ENCODE peak calls at places on chromosomes 12 and 14, in seven cellular contexts. I is cardiac fibroblast; A is cardiac muscle cell; Z is HEK293T; Q is retina; R is naive thymus-derived CD8-positive, alpha-beta T cell; H is AG08396. N is an unnamed sample.

GRCh38 chr12:90061834-90062233 is 353.2 kb upstream of the ATP2B1 start:
- DNase-seq in I (no peak), A (no peak), Z (no peak), Q (no peak), R (no peak), H (no peak), N (no peak)

GRCh38 chr12:12899530-12900380 is 8.4 kb downstream of the GPRC5A start:
- DNase-seq in I (peak), A (no peak), Z (no peak), Q (no peak), R (no peak), H (peak), N (no peak)

GRCh38 chr14:24674204-24674970 is 40.4 kb upstream of the GZMB start:
- DNase-seq in I (no peak), A (no peak), Z (no peak), Q (no peak), R (no peak), H (no peak), N (no peak)

GRCh38 chr12:20807192-20808080 is 3.1 kb upstream of the SLCO1B3 start:
- DNase-seq in I (no peak), A (no peak), Z (no peak), Q (no peak), R (no peak), H (no peak), N (no peak)

GRCh38 chr12:65670775-65671174 is 153.5 kb upstream of the HMGA2 start:
- DNase-seq in I (no peak), A (no peak), Z (no peak), Q (no peak), R (no peak), H (no peak), N (no peak)

GRCh38 chr12:57727758-57728395 is 10.7 kb downstream of the AGAP2 start:
- DNase-seq in I (no peak), A (peak), Z (no peak), Q (peak), R (no peak), H (no peak), N (no peak)

GRCh38 chr12:71045781-71046180 is 112.0 kb downstream of the TSPAN8 start:
- DNase-seq in I (peak), A (no peak), Z (no peak), Q (no peak), R (no peak), H (no peak), N (no peak)

GRCh38 chr12:127041985-127042625 is 1224.9 kb upstream of the TMEM132C start:
- DNase-seq in I (no peak), A (no peak), Z (no peak), Q (no peak), R (no peak), H (no peak), N (no peak)

GRCh38 chr12:49478949-49479664 is 59.7 kb upstream of the KCNH3 start:
- DNase-seq in I (no peak), A (peak), Z (no peak), Q (no peak), R (no peak), H (no peak), N (no peak)

GRCh38 chr12:49059385-49060232 is 985 bp downstream of the KMT2D start:
- DNase-seq in I (peak), A (peak), Z (peak), Q (peak), R (no peak), H (peak), N (no peak)

GRCh38 chr14:95044463-95045254 is 112.7 kb downstream of the DICER1 start:
- DNase-seq in I (no peak), A (no peak), Z (no peak), Q (no peak), R (no peak), H (no peak), N (no peak)

GRCh38 chr14:64880382-64881121 is 845 bp upstream of the SPTB start:
- DNase-seq in I (no peak), A (peak), Z (peak), Q (peak), R (peak), H (peak), N (peak)

GRCh38 chr12:120997448-120997847 is 18.8 kb downstream of the C12orf43 start:
- DNase-seq in I (no peak), A (no peak), Z (no peak), Q (no peak), R (no peak), H (no peak), N (peak)

GRCh38 chr14:85333313-85333712 is 196.6 kb upstream of the FLRT2 start:
- DNase-seq in I (peak), A (no peak), Z (no peak), Q (no peak), R (no peak), H (peak), N (no peak)

GRCh38 chr14:54796961-54797360 is 105.7 kb downstream of the GCH1 start:
- DNase-seq in I (peak), A (no peak), Z (no peak), Q (no peak), R (no peak), H (peak), N (no peak)

GRCh38 chr14:105193916-105194782 is 13.0 kb upstream of the NUDT14 start:
- DNase-seq in I (peak), A (no peak), Z (no peak), Q (peak), R (no peak), H (no peak), N (peak)

GRCh38 chr14:76775695-76776305 is 14.5 kb downstream of the VASH1 start:
- DNase-seq in I (no peak), A (no peak), Z (no peak), Q (no peak), R (no peak), H (no peak), N (no peak)

GRCh38 chr12:129185855-129186254 is 332.6 kb downstream of the GLT1D1 start:
- DNase-seq in I (no peak), A (no peak), Z (no peak), Q (no peak), R (no peak), H (no peak), N (no peak)

GRCh38 chr12:68591716-68592437 is 18.8 kb upstream of the RAP1B start:
- DNase-seq in I (no peak), A (no peak), Z (no peak), Q (no peak), R (peak), H (no peak), N (no peak)

GRCh38 chr12:89665556-89665955 is 43.1 kb downstream of the ATP2B1 start:
- DNase-seq in I (no peak), A (peak), Z (no peak), Q (no peak), R (no peak), H (no peak), N (no peak)

GRCh38 chr14:90534091-90534837 is 137.4 kb downstream of the CALM1 start:
- DNase-seq in I (peak), A (no peak), Z (no peak), Q (no peak), R (no peak), H (peak), N (no peak)

GRCh38 chr14:31420013-31420318 is 384 bp downstream of the HEATR5A start:
- DNase-seq in I (no peak), A (peak), Z (peak), Q (no peak), R (peak), H (peak), N (peak)

GRCh38 chr12:113297214-113297587 is 37.7 kb downstream of the SLC8B1 start:
- DNase-seq in I (no peak), A (no peak), Z (no peak), Q (no peak), R (no peak), H (no peak), N (no peak)

GRCh38 chr14:91234791-91235114 is 9.8 kb downstream of the GPR68 start:
- DNase-seq in I (no peak), A (no peak), Z (no peak), Q (no peak), R (no peak), H (no peak), N (no peak)

GRCh38 chr12:5230151-5230550 is 186.5 kb downstream of the KCNA5 start:
- DNase-seq in I (no peak), A (no peak), Z (no peak), Q (no peak), R (no peak), H (peak), N (no peak)

GRCh38 chr14:50018236-50019210 is 97.8 kb downstream of the VCPKMT start:
- DNase-seq in I (no peak), A (no peak), Z (no peak), Q (no peak), R (no peak), H (no peak), N (no peak)

GRCh38 chr14:88218119-88218915 is 104.8 kb downstream of the KCNK10 start:
- DNase-seq in I (no peak), A (no peak), Z (no peak), Q (no peak), R (no peak), H (no peak), N (peak)

GRCh38 chr14:55556929-55557623 is 22.9 kb upstream of the KTN1 start:
- DNase-seq in I (peak), A (peak), Z (no peak), Q (peak), R (no peak), H (peak), N (peak)

GRCh38 chr12:51531982-51532497 is 59.0 kb upstream of the SCN8A start:
- DNase-seq in I (peak), A (peak), Z (peak), Q (peak), R (peak), H (peak), N (peak)

GRCh38 chr12:101181776-101182175 is 28.3 kb downstream of the SLC5A8 start:
- DNase-seq in I (no peak), A (no peak), Z (no peak), Q (no peak), R (no peak), H (no peak), N (no peak)

GRCh38 chr14:77303417-77304156 is 17.1 kb downstream of the POMT2 start:
- DNase-seq in I (peak), A (no peak), Z (no peak), Q (no peak), R (no peak), H (peak), N (no peak)

GRCh38 chr14:61489932-61490331 is 168.6 kb downstream of the PRKCH start:
- DNase-seq in I (peak), A (no peak), Z (no peak), Q (no peak), R (no peak), H (no peak), N (no peak)

GRCh38 chr12:131403676-131404075 is 307.2 kb upstream of the SFSWAP start:
- DNase-seq in I (no peak), A (no peak), Z (no peak), Q (no peak), R (no peak), H (no peak), N (no peak)

GRCh38 chr12:25364529-25365339 is 114.0 kb upstream of the KRAS start:
- DNase-seq in I (no peak), A (no peak), Z (no peak), Q (no peak), R (no peak), H (no peak), N (peak)

GRCh38 chr14:55438066-55438683 is 2.2 kb downstream of the TBPL2 start:
- DNase-seq in I (peak), A (peak), Z (peak), Q (no peak), R (no peak), H (peak), N (peak)

GRCh38 chr12:57459750-57460400 is at the start of gene GLI1:
- DNase-seq in I (no peak), A (peak), Z (no peak), Q (no peak), R (no peak), H (peak), N (peak)

GRCh38 chr14:56814468-56815074 is 4.3 kb upstream of the OTX2 start:
- DNase-seq in I (no peak), A (no peak), Z (no peak), Q (peak), R (no peak), H (no peak), N (no peak)

GRCh38 chr12:102118874-102119273 is 1.0 kb downstream of the NUP37 start:
- DNase-seq in I (no peak), A (no peak), Z (no peak), Q (no peak), R (no peak), H (peak), N (no peak)

GRCh38 chr12:68231707-68232106 is 6.1 kb upstream of the IL26 start:
- DNase-seq in I (peak), A (no peak), Z (no peak), Q (no peak), R (no peak), H (no peak), N (no peak)